ENCODE peak calls at places on chromosome 4, in four cellular contexts. W, C, M and H are unnamed samples.
A peak's percentile ranks its signal among the peaks of the same experiment; 100 is the strongest.

GRCh38 chr4:155891058-155891457 is 12.4 kb upstream of the TDO2 start:
- DNase-seq in W (no peak), C (no peak), M (no peak), H (no peak)

GRCh38 chr4:107391630-107392028 is 328.4 kb downstream of the PAPSS1 start:
- DNase-seq in W (no peak), C (no peak), M (no peak), H (no peak)

GRCh38 chr4:1898007-1898406 is 26.8 kb downstream of the NSD2 start:
- DNase-seq in C (no peak), M (no peak), W (no peak), H (no peak)

GRCh38 chr4:144645621-144646522 is at the start of gene HHIP:
- DNase-seq in C (peak; percentile 43), W (peak; percentile 31), M (no peak), H (peak; percentile 30)

GRCh38 chr4:86608757-86609375 is 14.8 kb downstream of the PTPN13 start:
- DNase-seq in W (no peak), M (no peak), C (no peak), H (no peak)

GRCh38 chr4:1402021-1402515 is 4.2 kb downstream of the NKX1-1 start:
- DNase-seq in M (no peak), C (no peak), W (no peak), H (peak; percentile 20)

GRCh38 chr4:57303012-57303751 is 193.0 kb upstream of the IGFBP7 start:
- DNase-seq in M (no peak), W (no peak), C (no peak), H (no peak)

GRCh38 chr4:178311992-178312391 is 869.8 kb upstream of the AGA start:
- DNase-seq in W (no peak), M (no peak), C (no peak), H (no peak)

GRCh38 chr4:15982833-15983528 is 20.0 kb upstream of the FGFBP2 start:
- DNase-seq in C (no peak), M (no peak), W (no peak), H (no peak)

GRCh38 chr4:156931267-156931666 is 40.3 kb downstream of the PDGFC start:
- DNase-seq in C (no peak), M (no peak), W (no peak), H (no peak)

GRCh38 chr4:118325443-118325842 is 27.4 kb downstream of the PRSS12 start:
- DNase-seq in C (no peak), W (no peak), M (no peak), H (no peak)

GRCh38 chr4:71691416-71692073 is 92.3 kb downstream of the GC start:
- DNase-seq in C (no peak), M (no peak), W (no peak), H (no peak)

GRCh38 chr4:119783200-119783978 is 154.8 kb upstream of the PDE5A start:
- DNase-seq in M (no peak), C (no peak), W (no peak), H (no peak)

GRCh38 chr4:164357957-164358356 is 396.0 kb upstream of the SMIM31 start:
- DNase-seq in W (no peak), M (no peak), C (no peak), H (no peak)

GRCh38 chr4:177964061-177964460 is 521.8 kb upstream of the AGA start:
- DNase-seq in M (no peak), C (no peak), W (no peak), H (no peak)

GRCh38 chr4:173509031-173510001 is 20.7 kb downstream of the HAND2 start:
- DNase-seq in W (peak; percentile 31), M (no peak), C (no peak), H (no peak)

GRCh38 chr4:109547394-109547793 is 12.7 kb upstream of the MCUB start:
- DNase-seq in W (no peak), M (no peak), C (no peak), H (no peak)

GRCh38 chr4:84497220-84497834 is 1.8 kb downstream of the NKX6-1 start:
- DNase-seq in W (no peak), M (no peak), C (no peak), H (no peak)

GRCh38 chr4:13876940-13877339 is 249.4 kb upstream of the BOD1L1 start:
- DNase-seq in W (no peak), M (no peak), C (no peak), H (no peak)

GRCh38 chr4:97828646-97829045 is 314.6 kb downstream of the STPG2 start:
- DNase-seq in M (no peak), W (no peak), C (no peak), H (no peak)

GRCh38 chr4:124111411-124111810 is 601.1 kb downstream of the ANKRD50 start:
- DNase-seq in C (no peak), M (no peak), W (no peak), H (no peak)

GRCh38 chr4:81828991-81829390 is 357.3 kb upstream of the RASGEF1B start:
- DNase-seq in W (no peak), C (no peak), M (no peak), H (no peak)

GRCh38 chr4:150986085-150986484 is 29.0 kb downstream of the LRBA start:
- DNase-seq in C (no peak), M (no peak), W (no peak), H (no peak)

DNA sequence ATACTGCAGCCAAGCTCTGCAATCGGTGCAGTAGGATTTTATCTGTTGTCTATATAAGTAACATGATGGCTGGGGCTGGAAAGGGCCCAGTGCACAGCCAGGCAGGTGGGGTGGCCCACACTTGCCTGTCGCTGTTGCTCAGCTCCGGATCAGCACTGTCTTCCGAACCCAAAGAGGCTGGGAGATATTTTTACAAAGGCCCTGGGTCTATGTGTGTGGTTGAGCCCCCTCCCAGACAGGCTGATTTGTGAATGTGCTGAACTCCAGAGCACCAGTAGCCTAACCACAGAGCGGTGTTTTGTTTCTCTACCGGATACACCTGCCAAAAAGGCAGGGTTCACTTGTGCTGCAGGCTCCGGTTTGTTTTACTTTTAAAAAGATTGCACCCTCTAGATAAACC is 33.5 kb upstream of the CHRNA9 start:
- DNase-seq in C (no peak), M (peak; percentile 85), W (peak; percentile 58), H (no peak)
- TF ChIP-seq SPI1 in C (no peak), M (no peak), W (no peak), H (no peak)

GRCh38 chr4:38923746-38924145 is 56.1 kb downstream of the FAM114A1 start:
- DNase-seq in C (no peak), W (no peak), M (no peak), H (no peak)
- TF ChIP-seq SPI1 in C (no peak), W (no peak), M (no peak), H (no peak)

GRCh38 chr4:185811509-185812364 is at the start of gene SORBS2:
- DNase-seq in C (no peak), W (no peak), M (peak; percentile 56), H (peak; percentile 37)
- TF ChIP-seq SPI1 in C (no peak), W (no peak), M (no peak), H (no peak)

GRCh38 chr4:53937918-53938317 is 126.5 kb downstream of the CHIC2 start:
- DNase-seq in M (no peak), C (no peak), W (no peak), H (no peak)
- TF ChIP-seq SPI1 in M (no peak), C (no peak), W (no peak), H (no peak)